ENCODE peak calls at places on chromosomes 13 and 19, in nine cellular contexts. P, V, A, M, J, O, Z, T and L are unnamed samples.

GRCh38 chr13:97268772-97269171 is 46.6 kb downstream of the MBNL2 start:
- ATAC-seq in P (peak), V (peak), A (no peak), M (no peak), J (peak), O (peak), Z (no peak), T (no peak), L (no peak)

GRCh38 chr19:38837656-38838121 is 6.1 kb upstream of the ECH1 start:
- ATAC-seq in P (peak), V (no peak), A (no peak), M (no peak), J (no peak), O (peak), Z (no peak), T (no peak), L (no peak)

GRCh38 chr13:48431987-48432615 is 19.2 kb upstream of the LPAR6 start:
- ATAC-seq in P (no peak), V (no peak), A (no peak), M (no peak), J (peak), O (no peak), Z (no peak), T (no peak), L (no peak)

GRCh38 chr19:4914736-4915501 is 5.6 kb downstream of the UHRF1 start:
- ATAC-seq in P (no peak), V (peak), A (no peak), M (peak), J (peak), O (peak), Z (peak), T (no peak), L (no peak)

GRCh38 chr13:113446488-113446854 is 6.8 kb downstream of the ADPRHL1 start:
- ATAC-seq in P (no peak), V (no peak), A (no peak), M (no peak), J (no peak), O (no peak), Z (no peak), T (no peak), L (no peak)

GRCh38 chr13:51194942-51195341 is 27.3 kb upstream of the FAM124A start:
- ATAC-seq in P (no peak), V (no peak), A (no peak), M (no peak), J (no peak), O (no peak), Z (no peak), T (no peak), L (no peak)

GRCh38 chr13:23752111-23753001 is 136.8 kb downstream of the MIPEP start:
- ATAC-seq in P (no peak), V (no peak), A (no peak), M (no peak), J (peak), O (no peak), Z (no peak), T (no peak), L (no peak)

GRCh38 chr13:21538753-21539152 is 65.2 kb downstream of the MICU2 start:
- ATAC-seq in P (no peak), V (no peak), A (no peak), M (no peak), J (no peak), O (no peak), Z (peak), T (no peak), L (no peak)

GRCh38 chr13:24491853-24492252 is 20.7 kb downstream of the PARP4 start:
- ATAC-seq in P (no peak), V (no peak), A (no peak), M (no peak), J (no peak), O (no peak), Z (no peak), T (no peak), L (no peak)

GRCh38 chr13:50940509-50940908 is 30.9 kb downstream of the RNASEH2B start:
- ATAC-seq in P (peak), V (no peak), A (no peak), M (no peak), J (no peak), O (no peak), Z (no peak), T (no peak), L (no peak)

GRCh38 chr13:104015646-104016396 is 949.6 kb upstream of the SLC10A2 start:
- ATAC-seq in P (no peak), V (no peak), A (no peak), M (no peak), J (peak), O (no peak), Z (peak), T (no peak), L (no peak)

GRCh38 chr13:44974056-44974798 is 15.0 kb downstream of the NUFIP1 start:
- ATAC-seq in P (no peak), V (no peak), A (no peak), M (no peak), J (no peak), O (no peak), Z (peak), T (no peak), L (no peak)

GRCh38 chr19:3697671-3698385 is 2.4 kb downstream of the PIP5K1C start:
- ATAC-seq in P (no peak), V (no peak), A (no peak), M (no peak), J (no peak), O (no peak), Z (no peak), T (no peak), L (no peak)

GRCh38 chr19:34287676-34288140 is 33.4 kb downstream of the GARRE1 start:
- ATAC-seq in P (no peak), V (no peak), A (no peak), M (no peak), J (no peak), O (no peak), Z (no peak), T (no peak), L (no peak)

GRCh38 chr13:31101511-31102170 is 60.1 kb downstream of the HSPH1 start:
- ATAC-seq in P (no peak), V (no peak), A (no peak), M (no peak), J (no peak), O (no peak), Z (peak), T (no peak), L (no peak)

GRCh38 chr19:10380311-10381102 is at the start of gene TYK2:
- ATAC-seq in P (peak), V (peak), A (peak), M (peak), J (peak), O (peak), Z (peak), T (peak), L (peak)
- H3K27ac ChIP-seq in P (peak), V (peak), A (peak), M (peak), J (peak), O (peak), Z (peak), T (peak), L (peak)

GRCh38 chr19:49148784-49149651 is 6.2 kb downstream of the HRC start:
- ATAC-seq in P (peak), V (peak), A (peak), M (peak), J (peak), O (peak), Z (peak), T (peak), L (peak)
- TF ChIP-seq POLR2A in P (peak), V (peak), A (peak), M (peak), J (no peak), O (peak), Z (peak), T (peak), L (peak)

DNA sequence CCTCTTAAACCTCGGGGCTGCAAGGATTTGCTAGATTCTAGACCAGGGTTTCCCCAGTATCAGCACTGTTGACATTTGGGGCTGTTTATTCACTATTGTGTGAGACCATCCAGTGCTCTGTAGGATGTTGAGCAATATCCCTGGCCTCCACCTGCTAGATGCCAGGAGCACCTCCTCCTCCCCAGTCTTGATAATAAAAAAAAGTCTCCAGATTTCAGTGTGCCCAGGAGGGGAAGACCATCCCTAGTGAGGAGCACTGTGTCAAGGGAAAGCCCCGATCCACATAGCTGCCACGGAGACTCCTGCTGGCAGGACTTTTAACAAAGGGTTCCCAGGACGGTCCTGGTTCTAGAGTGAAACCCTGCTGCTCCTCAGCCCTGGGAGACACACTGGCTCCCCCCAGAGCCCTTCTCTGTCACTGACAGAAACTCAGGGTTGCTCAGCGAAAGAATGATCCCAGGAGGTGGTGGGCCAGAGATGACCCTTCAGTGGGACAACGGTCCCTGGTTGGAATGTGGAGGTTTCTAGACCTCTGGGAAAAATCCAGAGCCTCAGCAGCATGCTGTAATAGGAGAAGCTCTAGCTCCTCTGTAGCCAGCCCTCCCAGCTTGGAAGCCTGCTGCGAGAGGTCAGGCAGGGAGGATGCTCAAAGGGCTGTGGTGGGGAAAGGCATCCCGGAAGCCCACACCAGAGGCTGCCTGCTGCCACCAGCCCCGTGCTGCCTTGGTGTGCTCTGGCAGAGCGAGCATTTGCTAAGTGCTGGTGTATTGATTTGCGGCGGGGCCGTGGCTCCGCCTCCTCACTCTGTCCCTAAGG is 20.3 kb downstream of the LYL1 start:
- ATAC-seq in P (peak), V (peak), A (peak), M (no peak), J (peak), O (peak), Z (peak), T (peak), L (peak)
- H3K27ac ChIP-seq in P (no peak), V (no peak), A (peak), M (peak), J (no peak), O (no peak), Z (peak), T (peak), L (no peak)

DNA sequence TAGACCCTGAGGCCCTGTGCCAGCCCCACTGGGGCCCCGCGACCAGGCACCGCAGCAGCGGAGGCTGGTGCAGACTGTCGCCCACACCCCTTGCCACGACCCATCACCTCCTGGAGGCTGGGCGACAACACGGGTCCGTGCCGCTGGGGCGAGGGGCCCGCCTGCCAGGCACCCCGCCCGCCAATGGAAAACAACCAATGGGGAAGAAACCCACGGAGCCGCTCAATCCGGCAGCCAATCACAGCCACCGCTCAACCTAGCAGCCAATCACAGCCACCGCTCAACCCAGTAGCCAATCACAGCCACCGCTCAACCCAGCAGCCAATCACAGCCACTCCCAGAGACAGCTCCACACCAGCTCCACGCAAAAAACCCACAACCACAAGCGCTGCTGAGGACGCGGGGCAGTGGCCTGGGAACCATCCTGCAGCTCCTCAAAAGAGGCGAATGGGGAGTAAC is 29.7 kb downstream of the GPX4 start:
- ATAC-seq in P (peak), V (peak), A (no peak), M (peak), J (no peak), O (peak), Z (no peak), T (no peak), L (no peak)
- TF ChIP-seq POLR2A in P (no peak), V (no peak), A (peak), M (no peak), J (no peak), O (no peak), Z (no peak), T (no peak), L (no peak)

GRCh38 chr13:27374126-27374613 is 50.2 kb upstream of the GTF3A start:
- ATAC-seq in P (peak), V (peak), A (peak), M (peak), J (no peak), O (peak), Z (no peak), T (peak), L (no peak)
- H3K27ac ChIP-seq in P (no peak), V (no peak), A (peak), M (no peak), J (no peak), O (no peak), Z (no peak), T (no peak), L (no peak)

GRCh38 chr19:51136333-51136732 is 5.8 kb upstream of the SIGLEC7 start:
- ATAC-seq in P (no peak), V (no peak), A (no peak), M (no peak), J (no peak), O (no peak), Z (no peak), T (no peak), L (no peak)

GRCh38 chr19:51135004-51135403 is 7.1 kb upstream of the SIGLEC7 start:
- ATAC-seq in P (no peak), V (no peak), A (no peak), M (no peak), J (no peak), O (no peak), Z (no peak), T (no peak), L (no peak)

GRCh38 chr19:51138549-51138979 is 3.5 kb upstream of the SIGLEC7 start:
- ATAC-seq in P (no peak), V (no peak), A (peak), M (peak), J (no peak), O (no peak), Z (peak), T (no peak), L (peak)

GRCh38 chr19:51137812-51138425 is 4.2 kb upstream of the SIGLEC7 start:
- ATAC-seq in P (no peak), V (no peak), A (no peak), M (no peak), J (no peak), O (no peak), Z (no peak), T (no peak), L (no peak)

GRCh38 chr19:51136891-51137551 is 5.1 kb upstream of the SIGLEC7 start:
- ATAC-seq in P (no peak), V (no peak), A (no peak), M (peak), J (no peak), O (no peak), Z (peak), T (peak), L (peak)
- TF ChIP-seq POLR2A in P (no peak), V (no peak), A (peak), M (no peak), J (no peak), O (no peak), Z (no peak), T (no peak), L (no peak)

DNA sequence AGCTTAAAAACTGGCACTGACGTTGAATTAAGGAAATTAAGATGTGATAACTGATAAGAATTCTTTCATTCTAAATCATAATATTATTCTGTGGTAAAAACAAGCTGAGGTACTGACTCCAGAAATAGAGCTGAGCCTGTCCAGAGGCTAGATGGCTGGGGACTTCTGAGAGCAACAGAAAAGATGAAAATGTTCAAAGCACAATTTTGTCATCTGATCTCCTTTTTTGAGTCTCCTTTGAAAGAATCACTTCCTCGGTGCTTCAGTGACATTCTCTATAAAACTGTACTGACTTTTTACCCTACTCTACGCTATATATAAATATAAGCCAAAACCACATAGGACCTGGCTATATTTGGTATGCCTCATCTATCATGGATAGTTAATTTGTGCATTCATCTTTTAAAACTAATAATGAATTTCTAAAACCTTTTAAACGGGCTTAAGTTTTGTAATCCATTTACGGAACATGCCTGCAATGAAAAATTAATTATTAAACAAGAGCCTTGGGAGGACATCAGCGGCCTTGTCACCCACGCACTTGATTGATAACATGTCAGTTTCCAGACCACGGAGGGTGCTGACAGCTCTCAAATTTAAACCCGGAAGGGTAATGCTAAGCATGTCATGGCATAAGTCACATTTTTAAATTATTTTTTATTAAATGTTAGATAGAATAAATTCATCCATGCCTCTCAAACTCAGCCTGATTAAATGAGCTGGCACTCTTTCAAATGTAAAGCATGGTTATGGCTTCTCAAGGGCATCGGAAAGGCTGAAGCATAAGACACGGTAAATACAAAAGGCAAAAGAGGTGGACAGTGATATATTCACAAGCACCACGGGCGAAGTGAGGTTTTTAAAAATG is 235.4 kb downstream of the PCDH9 start:
- ATAC-seq in P (peak), V (no peak), A (peak), M (peak), J (peak), O (peak), Z (peak), T (no peak), L (peak)
- H3K27ac ChIP-seq in P (no peak), V (no peak), A (no peak), M (no peak), J (no peak), O (peak), Z (no peak), T (no peak), L (peak)

GRCh38 chr19:58406818-58407657 is 1.4 kb upstream of the ZNF584 start:
- ATAC-seq in P (peak), V (peak), A (no peak), M (no peak), J (no peak), O (peak), Z (no peak), T (no peak), L (no peak)

GRCh38 chr19:58401825-58402433 is 6.5 kb downstream of the RNF225 start:
- ATAC-seq in P (no peak), V (no peak), A (no peak), M (no peak), J (no peak), O (no peak), Z (no peak), T (no peak), L (no peak)

GRCh38 chr19:58408152-58409009 is at the start of gene ZNF584:
- ATAC-seq in P (peak), V (peak), A (peak), M (peak), J (peak), O (peak), Z (peak), T (peak), L (peak)

GRCh38 chr19:58409010-58409790 is 751 bp downstream of the ZNF584 start:
- ATAC-seq in P (peak), V (peak), A (no peak), M (peak), J (peak), O (peak), Z (no peak), T (peak), L (no peak)

GRCh38 chr19:58407658-58408151 is 744 bp upstream of the ZNF584 start:
- ATAC-seq in P (peak), V (peak), A (peak), M (peak), J (peak), O (peak), Z (peak), T (peak), L (no peak)
- TF ChIP-seq POLR2A in P (peak), V (no peak), A (no peak), M (no peak), J (no peak), O (peak), Z (no peak), T (no peak), L (no peak)